ENCODE peak calls at places on chromosomes 12 and 14, in five cellular contexts. M is tibial nerve, T is stomach, U is cardiac fibroblast, F is lung. Q is an unnamed sample.

GRCh38 chr12:91883811-91884210 is 261.8 kb downstream of the BTG1 start:
- DNase-seq in U (no peak), T (no peak), M (no peak), F (no peak), Q (no peak)

GRCh38 chr14:99288948-99289347 is 17.0 kb upstream of the BCL11B start:
- DNase-seq in M (no peak), F (no peak), U (no peak), T (no peak), Q (no peak)

GRCh38 chr14:37903561-37904191 is 304.0 kb upstream of the SSTR1 start:
- DNase-seq in F (no peak), M (peak), U (peak), T (no peak), Q (peak)

GRCh38 chr14:96243785-96244184 is 12.2 kb upstream of the BDKRB1 start:
- DNase-seq in F (no peak), T (no peak), M (no peak), U (no peak), Q (no peak)

GRCh38 chr12:65643595-65644386 is 180.5 kb upstream of the HMGA2 start:
- DNase-seq in M (no peak), F (no peak), U (peak), T (no peak), Q (no peak)

GRCh38 chr12:108563135-108563803 is 873 bp downstream of the ISCU start:
- DNase-seq in U (peak), T (peak), F (peak), M (peak), Q (peak)

GRCh38 chr12:86712425-86712843 is 456.2 kb upstream of the MGAT4C start:
- DNase-seq in U (peak), T (no peak), F (no peak), M (no peak), Q (peak)

GRCh38 chr12:56271031-56271430 is 4.3 kb downstream of the COQ10A start:
- DNase-seq in U (peak), T (no peak), M (no peak), F (no peak), Q (peak)

GRCh38 chr12:46360370-46360769 is 12.2 kb downstream of the SLC38A2 start:
- DNase-seq in U (no peak), T (no peak), M (no peak), F (no peak), Q (no peak)

GRCh38 chr12:8628731-8629130 is 16.1 kb upstream of the AICDA start:
- DNase-seq in T (no peak), M (no peak), U (peak), F (no peak), Q (no peak)

GRCh38 chr12:15982471-15982870 is 71.3 kb downstream of the DERA start:
- DNase-seq in F (no peak), T (no peak), U (peak), M (no peak), Q (peak)

GRCh38 chr12:15996254-15996653 is 85.1 kb downstream of the DERA start:
- DNase-seq in U (peak), F (no peak), T (no peak), M (no peak), Q (peak)

DNA sequence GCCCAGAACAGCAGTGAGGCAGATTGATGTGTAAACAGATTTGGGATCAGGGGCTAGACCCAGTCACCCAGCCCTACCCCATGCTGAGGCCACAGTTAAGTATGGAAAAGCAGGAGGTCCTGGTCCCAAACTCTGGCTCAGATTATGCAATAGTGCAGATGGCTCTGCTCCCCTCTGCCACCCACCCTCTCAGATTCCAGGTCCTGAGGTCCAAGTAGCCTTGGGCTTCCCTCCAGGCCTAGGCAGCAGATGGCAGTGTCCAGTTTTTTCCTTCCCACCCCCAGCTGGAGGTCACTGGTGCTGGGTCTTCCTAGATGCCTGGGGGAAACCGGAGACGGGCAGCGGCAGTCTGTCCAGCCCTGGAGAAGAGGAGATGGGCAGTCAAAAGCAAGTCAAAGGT is 2.8 kb upstream of the DHH start:
- DNase-seq in T (no peak), M (no peak), U (no peak), F (no peak), Q (no peak)
- H3K4me3 ChIP-seq in T (no peak), M (no peak), U (no peak), F (no peak), Q (no peak)

DNA sequence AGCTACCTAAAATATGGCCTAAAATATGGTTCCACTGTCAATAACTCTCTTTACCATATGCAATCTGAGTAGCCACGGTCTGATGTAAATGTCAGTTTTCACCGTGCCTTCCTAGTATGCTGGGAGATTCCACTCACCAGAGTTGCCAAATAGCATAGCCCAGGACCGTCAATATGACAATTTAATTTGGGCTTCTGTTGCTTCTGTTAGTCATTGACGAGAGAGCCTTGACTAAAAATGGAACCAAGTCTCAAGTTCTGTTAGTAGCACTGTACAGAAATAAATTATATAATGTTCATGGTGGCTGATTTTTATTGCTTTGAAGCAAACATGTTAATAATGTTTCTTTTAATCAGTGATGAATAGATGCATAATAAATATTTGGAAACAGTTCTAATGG is 348.3 kb downstream of the BCAT1 start:
- DNase-seq in F (no peak), U (peak), M (no peak), T (no peak), Q (peak)
- H3K4me3 ChIP-seq in F (no peak), U (no peak), M (no peak), T (no peak), Q (no peak)

GRCh38 chr14:61438036-61438435 is 116.7 kb downstream of the PRKCH start:
- DNase-seq in F (no peak), U (no peak), M (no peak), T (no peak), Q (no peak)

GRCh38 chr14:61437383-61437782 is 116.0 kb downstream of the PRKCH start:
- DNase-seq in U (no peak), F (no peak), M (no peak), T (no peak), Q (no peak)

GRCh38 chr14:61439779-61440418 is 118.5 kb downstream of the PRKCH start:
- DNase-seq in M (no peak), U (no peak), T (no peak), F (no peak), Q (no peak)

GRCh38 chr14:61438860-61439765 is 117.7 kb downstream of the PRKCH start:
- DNase-seq in M (peak), F (peak), U (peak), T (peak), Q (peak)

DNA sequence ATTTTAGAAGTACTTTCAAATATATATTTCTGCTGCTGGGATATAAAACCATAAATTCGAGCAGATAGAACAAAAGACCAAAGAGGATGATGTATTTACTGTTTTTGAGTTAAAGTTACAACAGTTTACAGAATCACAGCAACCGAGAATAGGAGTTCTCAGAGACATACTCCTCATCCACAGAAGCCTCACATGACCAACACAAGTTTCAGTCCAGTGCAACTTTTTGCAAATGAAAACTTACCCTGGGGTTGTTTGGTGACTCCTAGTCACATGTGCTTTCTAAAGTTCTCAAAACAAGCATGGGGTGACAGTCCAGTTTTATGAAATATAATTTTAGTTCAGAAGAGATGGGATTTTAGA is 117.1 kb downstream of the PRKCH start:
- DNase-seq in U (no peak), T (no peak), M (no peak), F (no peak), Q (no peak)
- H3K4me3 ChIP-seq in U (no peak), T (no peak), M (no peak), F (no peak), Q (no peak)

GRCh38 chr14:101845496-101845895 is 84.0 kb downstream of the PPP2R5C start:
- DNase-seq in F (no peak), T (no peak), U (no peak), M (no peak), Q (no peak)
- H3K4me3 ChIP-seq in F (no peak), T (no peak), U (no peak), M (no peak), Q (no peak)

GRCh38 chr12:121791671-121792496 is 1.6 kb downstream of the RHOF start:
- DNase-seq in M (no peak), U (no peak), F (peak), T (peak), Q (no peak)
- H3K4me3 ChIP-seq in M (no peak), U (no peak), F (no peak), T (peak), Q (no peak)

DNA sequence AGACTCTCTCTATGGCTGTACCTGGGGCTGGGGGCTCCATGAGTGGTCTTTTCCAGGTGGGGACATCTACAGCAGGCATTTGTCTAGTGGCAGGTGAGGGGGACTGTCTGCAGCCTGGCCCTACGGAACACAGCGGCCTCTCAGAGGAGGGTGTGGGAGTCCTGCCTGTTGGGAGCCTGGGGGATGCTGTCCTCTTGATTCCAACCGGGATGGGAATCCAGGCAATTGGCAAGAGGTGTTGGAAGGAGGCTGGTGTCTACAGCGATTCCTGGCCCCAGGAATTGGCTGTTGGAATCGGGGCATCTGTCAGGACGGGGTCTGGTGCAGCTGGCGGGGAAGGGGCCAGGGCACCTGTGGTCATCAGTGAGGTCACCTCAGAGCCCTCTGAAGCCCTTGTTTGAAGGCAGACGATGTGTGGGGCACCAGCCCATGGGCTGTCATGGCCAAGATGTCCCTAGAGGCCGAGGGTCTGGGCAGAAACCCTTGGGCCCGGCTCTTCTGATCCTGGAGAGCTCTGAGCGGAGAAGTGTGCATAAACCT is 386.3 kb downstream of the TMEM121 start:
- DNase-seq in F (no peak), T (no peak), U (no peak), M (no peak), Q (no peak)
- H3K4me3 ChIP-seq in F (no peak), T (no peak), U (no peak), M (no peak), Q (no peak)

DNA sequence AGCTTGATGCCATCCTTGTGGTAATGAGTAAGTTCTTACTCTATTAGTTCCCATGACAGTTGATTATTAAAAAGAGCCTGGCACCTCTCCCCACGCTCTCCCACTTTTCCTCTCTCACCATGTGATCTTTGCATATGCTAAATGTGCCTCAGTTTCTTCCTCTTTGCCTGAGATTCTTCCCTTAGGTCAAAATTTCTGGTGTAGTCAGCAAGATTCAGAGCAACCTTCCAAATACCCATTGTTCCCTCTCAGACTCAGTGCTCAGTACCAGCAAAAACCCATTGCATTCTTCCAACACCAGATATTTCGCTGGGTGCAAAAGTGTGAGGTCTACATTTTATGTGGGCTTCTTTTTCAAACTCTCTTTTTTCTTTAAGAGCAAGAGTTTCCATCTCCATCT is 10.8 kb upstream of the USP15 start:
- DNase-seq in M (no peak), U (no peak), T (no peak), F (no peak), Q (no peak)
- H3K4me3 ChIP-seq in M (no peak), U (no peak), T (no peak), F (no peak), Q (no peak)

GRCh38 chr12:75329918-75330826 is at the start of gene CAPS2:
- DNase-seq in F (peak), U (peak), M (peak), T (peak), Q (peak)

GRCh38 chr12:75337905-75338304 is 3.4 kb downstream of the GLIPR1L1 start:
- DNase-seq in T (no peak), M (no peak), U (no peak), F (no peak), Q (no peak)

DNA sequence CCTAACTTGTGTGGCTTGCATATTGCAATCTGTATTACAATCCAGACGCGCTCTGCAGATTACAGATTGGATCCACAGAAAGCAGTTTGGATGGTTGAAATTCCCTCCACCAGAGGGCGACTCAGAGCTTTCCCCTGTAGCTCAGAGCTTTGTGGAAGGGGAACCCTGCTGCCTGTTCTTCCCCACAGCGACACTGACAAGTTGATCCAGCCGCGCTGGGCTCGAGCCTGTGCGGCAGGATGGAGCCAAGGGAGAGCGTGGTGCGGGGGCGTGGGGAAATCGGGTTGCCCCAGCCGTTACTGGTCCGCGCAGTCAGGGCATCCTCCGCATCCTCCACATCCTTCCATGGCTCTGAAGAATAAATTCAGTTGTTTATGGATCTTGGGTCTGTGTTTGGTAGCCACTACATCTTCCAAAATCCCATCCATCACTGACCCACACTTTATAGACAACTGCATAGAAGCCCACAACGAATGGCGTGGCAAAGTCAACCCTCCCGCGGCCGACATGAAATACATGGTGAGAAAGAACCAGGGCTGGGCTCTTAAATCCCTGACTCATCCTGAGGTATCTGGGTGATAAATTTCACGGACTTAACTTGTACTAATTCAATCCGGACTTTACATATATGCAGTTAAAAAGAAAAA is at the start of gene GLIPR1L1:
- DNase-seq in M (peak), U (peak), T (peak), F (peak), Q (peak)
- H3K4me3 ChIP-seq in M (peak), U (peak), T (peak), F (no peak), Q (peak)

Q was measured in fibroblast of pulmonary artery.